ENCODE peak calls at places on chromosome 6, in seven cellular contexts. J is IMR-90, P is uterus, K is heart left ventricle, R is HCT116, S is sigmoid colon, E is adrenal gland. I is an unnamed sample.
A peak's percentile ranks its signal among the peaks of the same experiment; 100 is the strongest.

GRCh38 chr6:15907914-15908518 is 220.9 kb upstream of the MYLIP start:
- DNase-seq in J (no peak), P (no peak), K (no peak), R (no peak), S (no peak), E (no peak), I (peak; percentile 54)

GRCh38 chr6:35088281-35089215 is 52.6 kb downstream of the TCP11 start:
- DNase-seq in J (no peak), P (no peak), K (peak; percentile 25), R (no peak), S (peak; percentile 61), E (no peak), I (no peak)

GRCh38 chr6:25934181-25934580 is 3.7 kb upstream of the SLC17A2 start:
- DNase-seq in J (no peak), P (no peak), K (no peak), R (no peak), S (no peak), E (no peak), I (no peak)

GRCh38 chr6:100117680-100118079 is 123.7 kb upstream of the MCHR2 start:
- DNase-seq in J (no peak), P (no peak), K (no peak), R (no peak), S (no peak), E (no peak), I (no peak)

GRCh38 chr6:3407840-3408239 is 49.0 kb downstream of the SLC22A23 start:
- DNase-seq in J (no peak), P (no peak), K (no peak), R (no peak), S (peak; percentile 4), E (no peak), I (no peak)

GRCh38 chr6:9405369-9405768 is 970.0 kb upstream of the SLC35B3 start:
- DNase-seq in J (peak; percentile 91), P (no peak), K (no peak), R (peak; percentile 63), S (no peak), E (no peak), I (no peak)

GRCh38 chr6:168095171-168095691 is 16.2 kb upstream of the FRMD1 start:
- DNase-seq in J (no peak), P (no peak), K (no peak), R (no peak), S (no peak), E (no peak), I (no peak)

GRCh38 chr6:134541001-134541400 is 223.1 kb upstream of the SGK1 start:
- DNase-seq in J (no peak), P (no peak), K (no peak), R (no peak), S (no peak), E (no peak), I (no peak)

GRCh38 chr6:98526465-98526864 is 307.9 kb upstream of the POU3F2 start:
- DNase-seq in J (no peak), P (no peak), K (no peak), R (no peak), S (no peak), E (no peak), I (no peak)

GRCh38 chr6:22632561-22632960 is 63.2 kb downstream of the HDGFL1 start:
- DNase-seq in J (no peak), P (no peak), K (no peak), R (no peak), S (no peak), E (no peak), I (no peak)

GRCh38 chr6:80356000-80356399 is 249.5 kb downstream of the BCKDHB start:
- DNase-seq in J (no peak), P (no peak), K (no peak), R (no peak), S (no peak), E (no peak), I (no peak)

GRCh38 chr6:70289299-70289698 is 13.6 kb downstream of the COL9A1 start:
- DNase-seq in J (no peak), P (no peak), K (no peak), R (no peak), S (no peak), E (no peak), I (no peak)
- TF ChIP-seq CTCF in J (peak; percentile 2), P (no peak), K (no peak), R (no peak), S (no peak), E (no peak), I (no peak)

GRCh38 chr6:159692303-159693127 is 526 bp downstream of the SOD2 start:
- DNase-seq in J (peak; percentile 42), P (no peak), K (peak; percentile 72), R (no peak), S (peak; percentile 80), E (peak; percentile 51), I (peak; percentile 54)
- H3K4me1 ChIP-seq in J (peaks cover 12% of the 10 kb centered on the region), P (peaks cover 5% of the 10 kb centered on the region), K (peaks cover 50% of the 10 kb centered on the region), R (peaks cover 26% of the 10 kb centered on the region), S (peaks cover 52% of the 10 kb centered on the region), E (peaks cover 48% of the 10 kb centered on the region), I (peaks cover 14% of the 10 kb centered on the region)

GRCh38 chr6:56478202-56478601 is 164.5 kb downstream of the DST start:
- DNase-seq in J (no peak), P (no peak), K (no peak), R (no peak), S (no peak), E (peak; percentile 43), I (no peak)
- TF ChIP-seq POLR2A in J (no peak), P (no peak), K (no peak), R (no peak), S (no peak), E (no peak), I (no peak)

GRCh38 chr6:113181164-113181563 is 676.0 kb upstream of the MARCKS start:
- DNase-seq in J (no peak), P (no peak), K (no peak), R (no peak), S (no peak), E (no peak), I (no peak)

GRCh38 chr6:113184736-113185135 is 672.4 kb upstream of the MARCKS start:
- DNase-seq in J (peak; percentile 9), P (no peak), K (peak; percentile 75), R (no peak), S (peak; percentile 65), E (no peak), I (no peak)

GRCh38 chr6:113182370-113183141 is 674.6 kb upstream of the MARCKS start:
- DNase-seq in J (peak; percentile 83), P (no peak), K (no peak), R (no peak), S (no peak), E (no peak), I (no peak)

GRCh38 chr6:113185299-113185698 is 671.8 kb upstream of the MARCKS start:
- DNase-seq in J (peak; percentile 48), P (no peak), K (no peak), R (no peak), S (no peak), E (no peak), I (no peak)

GRCh38 chr6:113184291-113184690 is 672.9 kb upstream of the MARCKS start:
- DNase-seq in J (peak; percentile 94), P (no peak), K (no peak), R (no peak), S (no peak), E (no peak), I (no peak)
- TF ChIP-seq CTCF in J (peak; percentile 41), P (no peak), K (no peak), R (no peak), S (no peak), E (no peak), I (no peak)

DNA sequence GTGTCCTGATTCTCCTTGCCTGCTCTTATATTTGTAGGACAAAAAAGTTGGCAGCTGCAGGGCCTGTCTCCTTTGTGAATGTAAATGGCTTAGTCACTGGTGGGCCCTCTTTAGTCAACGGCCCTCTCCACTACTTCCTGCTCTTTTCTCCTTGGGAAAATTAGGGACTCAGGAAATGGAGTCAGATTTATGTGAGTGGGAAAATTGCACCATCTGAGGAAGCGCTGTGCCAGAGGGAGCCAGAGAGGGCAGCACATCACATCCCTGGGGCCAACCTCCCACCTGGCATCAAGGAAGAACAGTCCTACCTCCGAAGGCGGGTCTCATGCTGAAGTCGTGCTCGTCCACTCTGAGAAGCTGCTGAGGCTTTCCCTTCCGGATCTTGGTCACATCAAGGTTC is 15.6 kb downstream of the GABRR2 start:
- DNase-seq in J (peak; percentile 24), P (no peak), K (no peak), R (peak; percentile 21), S (no peak), E (no peak), I (no peak)
- H3K4me1 ChIP-seq in J (peaks cover 9% of the 10 kb centered on the region), P (no peaks in the 10 kb centered on the region), K (peaks cover 16% of the 10 kb centered on the region), R (peaks cover 33% of the 10 kb centered on the region), S (no peaks in the 10 kb centered on the region), E (no peaks in the 10 kb centered on the region), I (no peaks in the 10 kb centered on the region)

GRCh38 chr6:137811121-137811911 is 55.7 kb upstream of the TNFAIP3 start:
- DNase-seq in J (peak; percentile 96), P (peak; percentile 75), K (peak; percentile 70), R (peak; percentile 55), S (peak; percentile 88), E (peak; percentile 87), I (peak; percentile 49)
- TF ChIP-seq POLR2A in J (no peak), P (no peak), K (no peak), R (no peak), S (no peak), E (no peak), I (no peak)

DNA sequence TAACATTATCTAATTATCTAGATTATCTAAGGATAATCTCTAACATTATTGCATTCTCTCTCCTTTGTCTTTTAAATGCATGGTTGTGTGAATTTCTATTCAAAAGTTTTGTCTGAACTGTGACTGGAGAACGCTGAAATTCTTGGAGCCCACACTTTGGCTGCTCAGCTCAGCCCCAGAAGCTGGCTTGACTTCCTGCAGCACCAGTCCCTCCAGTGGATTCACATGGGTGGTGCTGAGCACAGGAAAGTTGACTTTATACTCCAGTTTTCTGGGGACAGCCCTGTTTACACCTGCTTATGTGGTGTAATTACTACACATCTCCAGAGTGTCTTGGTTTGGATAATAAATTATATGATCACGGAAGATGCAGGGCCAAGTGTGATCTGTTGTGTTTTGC is 255.1 kb upstream of the NOX3 start:
- DNase-seq in J (no peak), P (no peak), K (no peak), R (no peak), S (no peak), E (no peak), I (no peak)
- TF ChIP-seq CTCF in J (no peak), P (no peak), K (no peak), R (no peak), S (no peak), E (no peak), I (no peak)